ENCODE peak calls at places on chromosome 17, in five cellular contexts. One of them, this sample, is unnamed.

GRCh38 chr17:56913000-56913866 is 616 bp downstream of the TRIM25 start:
- DNase-seq in prostate gland: peak
- DNase-seq in hypothalamus: no peak
- DNase-seq in AG08395: no peak
- DNase-seq in CD8-positive, alpha-beta memory T cell: no peak
- DNase-seq in this sample: no peak

GRCh38 chr17:5219536-5219935 is 15.1 kb downstream of the SCIMP start:
- DNase-seq in AG08395: no peak
- DNase-seq in CD8-positive, alpha-beta memory T cell: no peak
- DNase-seq in prostate gland: no peak
- DNase-seq in hypothalamus: no peak
- DNase-seq in this sample: no peak

GRCh38 chr17:28342313-28342712 is 6.8 kb downstream of the TNFAIP1 start:
- DNase-seq in AG08395: no peak
- DNase-seq in CD8-positive, alpha-beta memory T cell: no peak
- DNase-seq in prostate gland: no peak
- DNase-seq in hypothalamus: no peak
- DNase-seq in this sample: no peak

GRCh38 chr17:66432996-66433556 is 130.7 kb downstream of the PRKCA start:
- DNase-seq in CD8-positive, alpha-beta memory T cell: no peak
- DNase-seq in hypothalamus: no peak
- DNase-seq in prostate gland: no peak
- DNase-seq in AG08395: no peak
- DNase-seq in this sample: no peak

GRCh38 chr17:44197980-44198720 is 1.5 kb downstream of the ATXN7L3 start:
- DNase-seq in hypothalamus: no peak
- DNase-seq in prostate gland: peak
- DNase-seq in CD8-positive, alpha-beta memory T cell: peak
- DNase-seq in AG08395: peak
- DNase-seq in this sample: no peak

GRCh38 chr17:82623707-82624106 is 24.5 kb downstream of the WDR45B start:
- DNase-seq in hypothalamus: no peak
- DNase-seq in prostate gland: no peak
- DNase-seq in AG08395: no peak
- DNase-seq in CD8-positive, alpha-beta memory T cell: no peak
- DNase-seq in this sample: no peak

GRCh38 chr17:34579017-34579946 is at the start of gene TMEM132E:
- DNase-seq in hypothalamus: peak
- DNase-seq in CD8-positive, alpha-beta memory T cell: no peak
- DNase-seq in AG08395: no peak
- DNase-seq in prostate gland: peak
- DNase-seq in this sample: no peak

GRCh38 chr17:18960803-18961511 is 9.0 kb downstream of the SLC5A10 start:
- DNase-seq in hypothalamus: no peak
- DNase-seq in AG08395: peak
- DNase-seq in CD8-positive, alpha-beta memory T cell: peak
- DNase-seq in prostate gland: peak
- DNase-seq in this sample: no peak

GRCh38 chr17:64125937-64126336 is 4.0 kb downstream of the ERN1 start:
- DNase-seq in AG08395: no peak
- DNase-seq in prostate gland: no peak
- DNase-seq in CD8-positive, alpha-beta memory T cell: no peak
- DNase-seq in hypothalamus: no peak
- DNase-seq in this sample: no peak

This sample was measured in epithelial cell of proximal tubule.